ENCODE peak calls at places on chromosomes 6 and 20, in four cellular contexts. B, P, D and R are unnamed samples.

GRCh38 chr6:79421707-79422484 is 115.3 kb downstream of the LCA5 start:
- DNase-seq in D (peak; percentile 98), P (no peak), B (no peak), R (no peak)

GRCh38 chr20:40359127-40359892 is 329.7 kb downstream of the MAFB start:
- DNase-seq in B (no peak), D (no peak), P (no peak), R (no peak)

GRCh38 chr6:117908246-117909107 is 1.4 kb downstream of the SLC35F1 start:
- DNase-seq in D (no peak), P (no peak), B (peak; percentile 60), R (no peak)

GRCh38 chr6:109308018-109308492 is 74.2 kb downstream of the CD164 start:
- DNase-seq in B (peak; percentile 93), P (peak; percentile 80), D (peak; percentile 51), R (no peak)

GRCh38 chr6:100490065-100490464 is 25.3 kb upstream of the SIM1 start:
- DNase-seq in P (no peak), B (no peak), D (no peak), R (no peak)

GRCh38 chr6:46289865-46290264 is 119.1 kb upstream of the ENPP5 start:
- DNase-seq in D (no peak), B (no peak), P (no peak), R (no peak)

GRCh38 chr6:158869604-158870417 is 50.6 kb upstream of the EZR start:
- DNase-seq in P (peak; percentile 72), B (peak; percentile 97), D (peak; percentile 96), R (peak; percentile 98)

GRCh38 chr6:84774174-84775158 is 10.1 kb upstream of the TBX18 start:
- DNase-seq in D (peak; percentile 62), P (no peak), B (peak; percentile 88), R (no peak)

GRCh38 chr6:149897015-149897697 is 757 bp downstream of the RAET1E start:
- DNase-seq in D (peak; percentile 70), P (peak; percentile 36), B (peak; percentile 87), R (peak; percentile 64)

GRCh38 chr20:3031524-3032147 is 11.8 kb upstream of the GNRH2 start:
- DNase-seq in B (no peak), D (no peak), P (no peak), R (no peak)

GRCh38 chr20:52261792-52262191 is 70.2 kb upstream of the ZFP64 start:
- DNase-seq in P (no peak), D (no peak), B (peak; percentile 53), R (no peak)

GRCh38 chr6:40584741-40585140 is 2.4 kb downstream of the LRFN2 start:
- DNase-seq in B (no peak), P (no peak), D (no peak), R (no peak)

GRCh38 chr6:37783831-37784584 is 35.5 kb upstream of the ZFAND3 start:
- DNase-seq in B (no peak), P (no peak), D (peak; percentile 24), R (no peak)

GRCh38 chr6:159252955-159253508 is 83.8 kb downstream of the FNDC1 start:
- DNase-seq in B (peak; percentile 89), D (peak; percentile 35), P (no peak), R (no peak)

GRCh38 chr20:52001999-52002666 is 189.4 kb downstream of the ZFP64 start:
- DNase-seq in B (no peak), D (peak; percentile 16), P (no peak), R (no peak)

GRCh38 chr20:19679931-19680330 is 78.1 kb upstream of the RIN2 start:
- DNase-seq in B (no peak), P (no peak), D (no peak), R (no peak)

GRCh38 chr20:46084805-46085792 is 4.7 kb downstream of the NCOA5 start:
- DNase-seq in D (no peak), B (peak; percentile 12), P (no peak), R (no peak)

GRCh38 chr6:85747654-85748053 is 105.0 kb upstream of the SYNCRIP start:
- DNase-seq in B (no peak), P (no peak), D (peak; percentile 14), R (no peak)

GRCh38 chr6:125749864-125750691 is 646 bp downstream of the HEY2 start:
- DNase-seq in P (no peak), D (no peak), B (no peak), R (no peak)

GRCh38 chr6:145669627-145670034 is 65.7 kb downstream of the EPM2A start:
- DNase-seq in D (peak; percentile 66), P (no peak), B (no peak), R (no peak)

GRCh38 chr6:30615219-30615957 is 1.7 kb downstream of the PPP1R10 start:
- DNase-seq in B (no peak), D (peak; percentile 45), P (no peak), R (no peak)

GRCh38 chr6:37308084-37308817 is 45.5 kb upstream of the RNF8 start:
- DNase-seq in P (no peak), D (no peak), B (no peak), R (no peak)

GRCh38 chr6:5626727-5627426 is 365.6 kb downstream of the FARS2 start:
- DNase-seq in P (no peak), D (no peak), B (no peak), R (no peak)

GRCh38 chr6:89940225-89941027 is 46.2 kb downstream of the GJA10 start:
- DNase-seq in D (peak; percentile 79), P (no peak), B (no peak), R (peak; percentile 67)

GRCh38 chr20:35398660-35399144 is 13.1 kb downstream of the UQCC1 start:
- DNase-seq in B (no peak), P (no peak), D (no peak), R (no peak)

GRCh38 chr20:35394271-35394670 is 17.5 kb downstream of the UQCC1 start:
- DNase-seq in D (no peak), B (no peak), P (no peak), R (no peak)

GRCh38 chr20:35395728-35396127 is 16.0 kb downstream of the UQCC1 start:
- DNase-seq in P (peak; percentile 12), D (peak; percentile 79), B (no peak), R (no peak)
- TF ChIP-seq CTCF in P (no peak), D (peak; percentile 54), B (no peak), R (no peak)

GRCh38 chr6:166512567-166512966 is 73.9 kb downstream of the RAMACL start:
- DNase-seq in D (no peak), P (no peak), B (no peak), R (no peak)
- TF ChIP-seq CTCF in D (no peak), P (no peak), B (no peak), R (no peak)

DNA sequence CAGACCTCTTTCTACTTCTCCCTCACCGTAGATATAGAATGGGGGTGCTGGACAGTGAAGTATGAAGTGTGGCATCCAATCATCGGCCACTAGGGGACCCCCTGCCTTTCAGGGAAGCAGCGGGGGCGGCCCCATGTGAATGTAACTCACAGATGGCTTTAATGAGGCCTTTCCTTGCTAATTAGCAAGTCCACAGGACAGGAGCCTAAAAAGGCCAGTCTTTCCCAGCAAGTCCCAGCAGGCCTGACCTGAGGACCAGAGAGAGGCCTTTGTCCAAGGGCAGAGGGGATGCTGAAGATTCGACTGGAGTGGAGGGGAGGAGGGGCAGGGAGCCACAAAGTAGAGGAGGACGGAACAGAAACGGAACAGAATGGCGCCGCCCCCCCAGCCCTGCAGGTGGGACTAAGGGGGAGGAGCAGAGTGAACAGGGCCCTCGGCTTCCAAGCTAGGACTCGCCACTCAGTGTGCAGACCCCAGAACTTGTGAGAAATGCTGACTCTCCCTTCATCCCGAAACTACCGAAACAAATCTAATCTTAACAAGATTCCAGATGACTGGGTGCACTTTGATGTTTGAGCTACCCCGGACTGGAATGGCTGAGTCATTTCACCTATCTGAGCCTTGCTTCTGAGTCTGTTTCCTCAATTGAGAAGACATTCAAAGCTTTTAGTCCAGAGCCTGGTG is 5.8 kb downstream of the C6orf132 start:
- DNase-seq in D (peak; percentile 76), P (no peak), B (no peak), R (no peak)
- TF ChIP-seq CTCF in D (peak; percentile 69), P (no peak), B (no peak), R (no peak)

GRCh38 chr6:15551798-15552197 is 111.0 kb downstream of the DTNBP1 start:
- DNase-seq in P (no peak), D (no peak), B (no peak), R (no peak)

GRCh38 chr6:15549371-15549770 is 113.5 kb downstream of the DTNBP1 start:
- DNase-seq in B (no peak), D (no peak), P (no peak), R (no peak)

GRCh38 chr6:15550724-15551123 is 112.1 kb downstream of the DTNBP1 start:
- DNase-seq in B (no peak), D (no peak), P (no peak), R (no peak)

GRCh38 chr6:15553031-15553430 is 109.8 kb downstream of the DTNBP1 start:
- DNase-seq in P (no peak), B (no peak), D (no peak), R (no peak)

DNA sequence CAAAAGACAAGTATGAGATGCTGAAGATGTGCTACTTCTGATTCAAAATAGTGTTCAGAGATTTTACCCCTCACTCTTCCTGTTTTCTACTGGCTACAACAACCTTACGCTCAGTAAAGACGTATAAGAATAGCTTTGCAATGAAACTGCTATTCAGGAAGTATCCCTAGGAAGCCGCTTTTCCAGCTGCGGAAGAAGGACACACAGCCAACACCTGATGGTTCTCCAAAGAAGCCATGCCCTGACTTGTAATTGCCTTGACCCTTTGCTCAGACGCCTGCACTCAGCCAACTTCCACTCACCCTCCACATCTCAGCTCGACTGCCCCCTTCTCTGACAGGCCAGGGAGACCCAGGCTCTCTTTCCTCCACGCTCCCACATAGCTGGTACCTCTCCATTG is 111.6 kb downstream of the DTNBP1 start:
- DNase-seq in B (no peak), P (no peak), D (no peak), R (no peak)
- TF ChIP-seq CTCF in B (no peak), P (no peak), D (no peak), R (no peak)